ENCODE peak calls at places on chromosomes 6 and 20, in four cellular contexts. L is ascending aorta, Z is GM20000, Y is AG09319. E is an unnamed sample.

GRCh38 chr6:139762587-139763031 is 388.2 kb upstream of the CITED2 start:
- DNase-seq in Z (no peak), L (no peak), Y (no peak), E (no peak)

GRCh38 chr20:32199006-32199405 is 8.5 kb downstream of the PLAGL2 start:
- DNase-seq in Y (no peak), Z (no peak), L (no peak), E (no peak)

GRCh38 chr6:82251942-82252341 is 4.4 kb upstream of the IBTK start:
- DNase-seq in Z (peak), L (no peak), Y (no peak), E (no peak)

GRCh38 chr6:106347219-106347618 is 13.3 kb upstream of the CRYBG1 start:
- DNase-seq in Z (no peak), L (no peak), Y (no peak), E (no peak)

GRCh38 chr20:49635829-49636228 is 67.9 kb upstream of the PTGIS start:
- DNase-seq in Z (no peak), L (no peak), Y (no peak), E (no peak)

GRCh38 chr6:160509610-160510009 is 154.5 kb downstream of the LPA start:
- DNase-seq in L (no peak), Y (no peak), Z (no peak), E (no peak)

GRCh38 chr6:70369332-70369950 is 43.9 kb upstream of the FAM135A start:
- DNase-seq in L (peak), Y (peak), Z (peak), E (no peak)

GRCh38 chr6:14146459-14147096 is 29.0 kb downstream of the CD83 start:
- DNase-seq in L (no peak), Z (no peak), Y (no peak), E (no peak)

GRCh38 chr6:170207586-170207985 is 83.3 kb downstream of the DLL1 start:
- DNase-seq in L (no peak), Z (no peak), Y (no peak), E (no peak)

GRCh38 chr6:125307150-125307838 is 5.5 kb upstream of the HDDC2 start:
- DNase-seq in Z (no peak), Y (no peak), L (no peak), E (no peak)

GRCh38 chr6:37177950-37178517 is 8.1 kb downstream of the PIM1 start:
- DNase-seq in L (no peak), Y (no peak), Z (no peak), E (no peak)

GRCh38 chr6:24951831-24952299 is 16.1 kb upstream of the RIPOR2 start:
- DNase-seq in Z (no peak), Y (no peak), L (no peak), E (no peak)

GRCh38 chr6:133553652-133554051 is 312.5 kb downstream of the EYA4 start:
- DNase-seq in L (no peak), Y (no peak), Z (peak), E (peak)

GRCh38 chr20:34925341-34925740 is 30.3 kb downstream of the GSS start:
- DNase-seq in L (no peak), Y (no peak), Z (no peak), E (no peak)

GRCh38 chr6:131765081-131765852 is 42.6 kb upstream of the ENPP1 start:
- DNase-seq in L (no peak), Z (no peak), Y (no peak), E (no peak)

GRCh38 chr20:2237059-2237458 is 58.7 kb upstream of the TGM3 start:
- DNase-seq in Z (no peak), Y (peak), L (peak), E (peak)
- TF ChIP-seq CTCF in Z (no peak), Y (peak), L (peak), E (peak)

GRCh38 chr6:41427642-41428401 is 92.4 kb downstream of the NCR2 start:
- DNase-seq in L (peak), Z (peak), Y (no peak), E (no peak)
- TF ChIP-seq CTCF in L (no peak), Z (no peak), Y (no peak), E (no peak)

GRCh38 chr6:149045404-149045803 is 272.1 kb upstream of the TAB2 start:
- DNase-seq in Z (no peak), Y (no peak), L (no peak), E (no peak)
- TF ChIP-seq CTCF in Z (no peak), Y (no peak), L (no peak), E (no peak)

GRCh38 chr6:5422321-5422915 is 161.1 kb downstream of the FARS2 start:
- DNase-seq in Y (peak), Z (peak), L (no peak), E (no peak)
- TF ChIP-seq CTCF in Y (peak), Z (peak), L (no peak), E (peak)

GRCh38 chr6:5078121-5078695 is 6.9 kb upstream of the PPP1R3G start:
- DNase-seq in Y (no peak), L (no peak), Z (peak), E (no peak)
- TF ChIP-seq CTCF in Y (no peak), L (no peak), Z (peak), E (no peak)

GRCh38 chr20:62214067-62214466 is 6.0 kb downstream of the HRH3 start:
- DNase-seq in L (no peak), Z (no peak), Y (no peak), E (no peak)
- TF ChIP-seq CTCF in L (no peak), Z (no peak), Y (no peak), E (no peak)

GRCh38 chr20:14336667-14337066 is 745 bp downstream of the FLRT3 start:
- DNase-seq in L (no peak), Z (no peak), Y (no peak), E (no peak)

GRCh38 chr20:14335122-14335521 is 2.3 kb downstream of the FLRT3 start:
- DNase-seq in Y (no peak), L (no peak), Z (no peak), E (no peak)

GRCh38 chr20:14333734-14334133 is 3.7 kb downstream of the FLRT3 start:
- DNase-seq in L (no peak), Z (no peak), Y (no peak), E (no peak)

GRCh38 chr20:14332796-14333345 is 4.5 kb downstream of the FLRT3 start:
- DNase-seq in Z (no peak), L (no peak), Y (no peak), E (no peak)

DNA sequence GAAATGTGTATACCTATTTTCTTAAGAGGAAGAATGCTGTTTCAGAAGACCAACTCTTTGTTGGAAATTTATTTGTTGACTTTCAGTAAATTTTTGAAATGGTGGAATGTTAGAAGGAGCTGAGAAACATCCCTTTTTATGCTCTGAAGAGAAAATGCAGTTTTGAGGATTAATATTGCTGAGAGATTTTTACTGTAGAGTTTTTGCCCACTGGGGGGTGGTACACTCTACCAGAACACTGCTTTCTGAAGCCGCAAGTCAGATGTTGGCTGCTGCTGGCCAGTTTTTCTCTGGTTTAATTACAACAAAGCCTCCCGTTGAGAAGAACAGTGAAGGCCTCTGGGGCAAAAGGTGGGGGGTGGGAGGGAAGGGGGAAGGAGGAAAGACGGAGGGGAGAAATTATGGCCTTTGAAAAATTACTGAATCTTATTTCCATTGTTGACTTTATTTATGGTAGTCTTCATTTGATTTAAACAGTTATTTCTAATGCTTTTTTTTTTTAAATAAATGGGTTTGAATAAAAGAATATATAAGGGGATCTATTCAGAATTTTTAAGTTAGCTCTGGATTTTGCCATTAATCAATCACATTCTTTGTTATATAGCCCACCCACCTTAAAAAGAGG is 3.0 kb downstream of the FLRT3 start:
- DNase-seq in Z (no peak), L (no peak), Y (peak), E (no peak)
- TF ChIP-seq CTCF in Z (no peak), L (peak), Y (peak), E (peak)